ENCODE peak calls at places on chromosomes 2 and 18, in eight cellular contexts. U, K, O, Y, B, N, W and Q are unnamed samples.

GRCh38 chr2:176148758-176149483 is 2.4 kb upstream of the HOXD4 start:
- DNase-seq in U (no peak), K (peak; percentile 1), O (no peak), Y (no peak), B (no peak), N (no peak), W (no peak), Q (no peak)

GRCh38 chr2:174666312-174666711 is 68.7 kb upstream of the WIPF1 start:
- DNase-seq in U (peak; percentile 96), K (no peak), O (no peak), Y (no peak), B (no peak), N (no peak), W (no peak), Q (no peak)

GRCh38 chr18:10169064-10169562 is 255.3 kb downstream of the VAPA start:
- DNase-seq in U (no peak), K (peak; percentile 49), O (no peak), Y (no peak), B (no peak), N (no peak), W (peak; percentile 17), Q (peak; percentile 72)

GRCh38 chr2:190786404-190787166 is 94.0 kb upstream of the GLS start:
- DNase-seq in U (no peak), K (no peak), O (no peak), Y (no peak), B (no peak), N (no peak), W (peak; percentile 20), Q (no peak)

GRCh38 chr2:96403481-96403880 is 67.9 kb downstream of the NCAPH start:
- DNase-seq in U (no peak), K (no peak), O (no peak), Y (no peak), B (no peak), N (no peak), W (no peak), Q (peak; percentile 81)

GRCh38 chr2:101474752-101475384 is at the start of gene RFX8:
- DNase-seq in U (peak; percentile 99), K (no peak), O (no peak), Y (no peak), B (no peak), N (peak; percentile 68), W (no peak), Q (no peak)

GRCh38 chr18:52617931-52618330 is 277.9 kb downstream of the DCC start:
- DNase-seq in U (no peak), K (no peak), O (no peak), Y (no peak), B (no peak), N (no peak), W (no peak), Q (no peak)

GRCh38 chr2:149422337-149422990 is 92.1 kb downstream of the LYPD6 start:
- DNase-seq in U (no peak), K (no peak), O (no peak), Y (no peak), B (no peak), N (no peak), W (no peak), Q (no peak)

GRCh38 chr18:1846640-1847039 is 724.7 kb downstream of the METTL4 start:
- DNase-seq in U (peak; percentile 25), K (no peak), O (no peak), Y (no peak), B (no peak), N (no peak), W (no peak), Q (no peak)

GRCh38 chr2:237860273-237860935 is 981 bp downstream of the RAMP1 start:
- DNase-seq in U (no peak), K (no peak), O (no peak), Y (no peak), B (no peak), N (no peak), W (no peak), Q (no peak)

GRCh38 chr2:233976087-233976486 is 58.9 kb downstream of the TRPM8 start:
- DNase-seq in U (no peak), K (no peak), O (no peak), Y (no peak), B (no peak), N (no peak), W (peak; percentile 31), Q (no peak)

GRCh38 chr2:238462782-238463396 is 36.2 kb downstream of the ASB1 start:
- DNase-seq in U (peak; percentile 74), K (no peak), O (no peak), Y (no peak), B (no peak), N (no peak), W (no peak), Q (no peak)

GRCh38 chr18:24459772-24460171 is 665 bp upstream of the HRH4 start:
- DNase-seq in U (peak; percentile 38), K (no peak), O (no peak), Y (no peak), B (no peak), N (no peak), W (no peak), Q (no peak)

GRCh38 chr18:55013086-55013485 is 53.8 kb upstream of the CCDC68 start:
- DNase-seq in U (no peak), K (no peak), O (no peak), Y (no peak), B (no peak), N (no peak), W (no peak), Q (no peak)

GRCh38 chr18:76379226-76380126 is 115.6 kb downstream of the ZNF516 start:
- DNase-seq in U (no peak), K (no peak), O (no peak), Y (peak; percentile 43), B (no peak), N (no peak), W (no peak), Q (no peak)

GRCh38 chr2:235105821-235106359 is 154.1 kb downstream of the SH3BP4 start:
- DNase-seq in U (no peak), K (no peak), O (no peak), Y (no peak), B (no peak), N (no peak), W (no peak), Q (no peak)

GRCh38 chr2:73818296-73818695 is 10.5 kb upstream of the STAMBP start:
- DNase-seq in U (no peak), K (no peak), O (no peak), Y (no peak), B (no peak), N (no peak), W (no peak), Q (no peak)

DNA sequence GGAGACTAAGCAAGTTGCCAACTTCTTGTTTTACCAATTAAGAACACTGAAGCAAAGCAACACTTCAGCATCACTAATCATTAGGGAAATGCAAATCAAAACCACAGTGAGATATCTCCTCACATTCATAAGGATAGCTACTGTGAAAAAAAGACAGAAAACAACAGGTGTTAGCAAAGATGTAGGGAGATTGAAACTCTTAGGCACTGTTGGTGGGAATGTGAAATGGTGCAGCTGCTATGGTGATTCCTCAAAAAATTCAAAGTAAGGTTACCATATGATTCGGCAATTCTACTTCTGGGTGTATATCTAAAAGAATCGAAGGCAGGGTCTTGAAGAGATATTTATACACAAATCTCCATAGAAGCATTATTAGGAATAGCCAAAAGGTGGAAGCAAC is 8.6 kb upstream of the PRKD3 start:
- DNase-seq in U (no peak), K (no peak), O (no peak), Y (no peak), B (no peak), N (no peak), W (no peak), Q (no peak)
- H3K4me3 ChIP-seq in U (no peak overlapping the region), K (no peak overlapping the region), O (no peak overlapping the region), Y (no peak overlapping the region), B (no peak overlapping the region), N (no peak overlapping the region), W (no peak overlapping the region), Q (no peak overlapping the region)

DNA sequence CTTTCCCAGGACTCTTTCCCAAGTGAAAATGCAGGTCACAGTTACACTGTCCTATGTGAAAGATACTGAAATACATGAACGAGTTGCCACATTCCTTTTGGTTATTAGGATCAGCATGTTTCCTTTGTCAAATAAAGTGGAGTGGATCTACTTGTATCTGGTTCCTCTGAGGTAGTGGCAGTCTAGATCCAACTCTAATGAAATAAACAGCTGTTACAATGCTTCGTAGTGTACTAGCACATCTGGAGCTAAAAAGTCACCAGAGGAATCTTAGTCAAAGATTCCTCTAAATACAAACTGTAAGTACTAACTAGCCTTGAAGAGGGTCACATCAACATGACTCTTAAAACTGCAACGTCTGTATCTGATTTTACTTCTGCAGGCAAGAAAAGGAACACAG is 228.9 kb downstream of the DYM start:
- DNase-seq in U (no peak), K (no peak), O (no peak), Y (no peak), B (no peak), N (no peak), W (no peak), Q (no peak)
- TF ChIP-seq POLR2A in U (no peak), K (no peak), O (no peak), Y (no peak), B (no peak), N (no peak), W (no peak), Q (no peak)

DNA sequence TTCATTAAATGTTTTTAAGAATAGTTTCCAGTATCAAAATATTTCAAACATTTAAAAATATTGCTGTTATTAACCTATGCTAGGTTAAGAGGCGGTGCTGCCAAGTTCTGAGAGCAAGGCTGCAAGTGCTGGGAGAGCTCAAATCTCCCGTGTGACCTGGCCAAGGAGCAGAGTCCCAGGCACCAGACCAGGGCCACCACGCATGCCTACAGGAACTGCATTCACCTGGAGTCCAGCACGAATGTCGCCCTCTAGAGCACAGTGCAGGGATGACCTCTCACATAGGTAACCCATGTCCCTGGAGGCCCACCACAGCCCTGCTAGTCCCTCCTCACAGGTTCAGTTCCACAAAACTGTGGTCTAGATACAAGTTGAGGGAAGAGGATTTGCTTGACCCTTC is 120.4 kb upstream of the POU3F3 start:
- DNase-seq in U (peak; percentile 42), K (no peak), O (no peak), Y (no peak), B (no peak), N (no peak), W (no peak), Q (no peak)
- TF ChIP-seq CTCF in U (peak; percentile 61), K (no peak), O (peak; percentile 21), Y (no peak), B (no peak), N (peak; percentile 16), W (no peak), Q (no peak)

GRCh38 chr2:218010116-218010837 is 7.5 kb upstream of the TNS1 start:
- DNase-seq in U (peak; percentile 61), K (peak; percentile 65), O (peak; percentile 81), Y (peak; percentile 83), B (no peak), N (no peak), W (peak; percentile 63), Q (no peak)
- H3K4me3 ChIP-seq in U (peak overlapping the region; percentile 43), K (peak overlapping the region; percentile 66), O (peak overlapping the region; percentile 62), Y (peak overlapping the region; percentile 44), B (peak overlapping the region; percentile 40), N (peak overlapping the region; percentile 68), W (peak overlapping the region; percentile 47), Q (peak overlapping the region; percentile 16)

GRCh38 chr2:3518496-3519254 is 656 bp downstream of the ADI1 start:
- DNase-seq in U (peak; percentile 97), K (peak; percentile 97), O (peak; percentile 100), Y (peak; percentile 99), B (peak; percentile 89), N (peak; percentile 98), W (peak; percentile 94), Q (peak; percentile 99)
- TF ChIP-seq POLR2A in U (peak; percentile 96), K (no peak), O (peak; percentile 66), Y (no peak), B (peak; percentile 33), N (peak; percentile 44), W (peak; percentile 36), Q (no peak)